ENCODE peak calls at places on chromosomes 6 and 20, in six cellular contexts. P is mammary epithelial cell, D is IMR-90, X is SK-N-SH, Z is MM.1S, A is fibroblast of lung. I is an unnamed sample. For H4K20me1, the result is how much of the 10 kb centered on the place peaks cover.

GRCh38 chr6:96116674-96117073 is 100.9 kb downstream of the FUT9 start:
- DNase-seq in A (no peak), D (no peak), P (no peak), Z (no peak), X (no peak), I (no peak)

GRCh38 chr6:20416063-20416454 is 14.4 kb downstream of the E2F3 start:
- DNase-seq in D (no peak), Z (no peak), X (no peak), P (no peak), A (no peak), I (no peak)

GRCh38 chr6:136923116-136923953 is 1.2 kb downstream of the SLC35D3 start:
- DNase-seq in D (no peak), Z (no peak), P (no peak), A (no peak), X (peak), I (no peak)

GRCh38 chr20:13251556-13251955 is 30.5 kb downstream of the ISM1 start:
- DNase-seq in D (no peak), X (no peak), Z (no peak), P (no peak), A (no peak), I (no peak)

GRCh38 chr6:168083142-168083885 is 4.3 kb upstream of the FRMD1 start:
- DNase-seq in D (no peak), Z (no peak), X (no peak), P (no peak), A (no peak), I (no peak)

GRCh38 chr20:10761232-10761631 is 87.4 kb upstream of the JAG1 start:
- DNase-seq in X (no peak), A (peak), Z (no peak), P (peak), D (peak), I (peak)

GRCh38 chr6:137998461-137999019 is 108.7 kb downstream of the PERP start:
- DNase-seq in X (no peak), A (no peak), Z (no peak), D (no peak), P (no peak), I (no peak)

GRCh38 chr6:38720295-38720694 is 5.2 kb downstream of the DNAH8 start:
- DNase-seq in Z (no peak), P (peak), D (peak), X (no peak), A (no peak), I (peak)

GRCh38 chr20:23391707-23392310 is 29.5 kb downstream of the NAPB start:
- DNase-seq in X (no peak), P (no peak), D (no peak), A (no peak), Z (no peak), I (no peak)

GRCh38 chr6:107819217-107819616 is 4.9 kb downstream of the SCML4 start:
- DNase-seq in D (no peak), P (peak), X (no peak), A (no peak), Z (no peak), I (no peak)

GRCh38 chr6:11975353-11975977 is 36.6 kb upstream of the HIVEP1 start:
- DNase-seq in Z (no peak), A (no peak), X (no peak), P (no peak), D (no peak), I (no peak)

GRCh38 chr6:122609881-122610689 is at the start of gene PKIB:
- DNase-seq in X (peak), D (peak), A (peak), Z (peak), P (peak), I (peak)

GRCh38 chr6:122200441-122200840 is 199.0 kb upstream of the HSF2 start:
- DNase-seq in A (peak), P (no peak), X (no peak), D (no peak), Z (no peak), I (no peak)

GRCh38 chr6:39430968-39431523 is 108.5 kb upstream of the KCNK16 start:
- DNase-seq in X (peak), A (no peak), D (no peak), Z (peak), P (no peak), I (no peak)

GRCh38 chr6:70530023-70530422 is 36.7 kb upstream of the SDHAF4 start:
- DNase-seq in A (no peak), X (no peak), Z (no peak), D (no peak), P (no peak), I (no peak)

GRCh38 chr20:50469324-50469723 is 40.9 kb upstream of the PTPN1 start:
- DNase-seq in D (no peak), Z (no peak), P (no peak), X (no peak), A (no peak), I (no peak)

GRCh38 chr6:9646346-9647042 is 768.4 kb downstream of the TFAP2A start:
- DNase-seq in Z (no peak), D (peak), P (peak), X (no peak), A (peak), I (peak)

GRCh38 chr20:9392892-9393857 is 121.2 kb upstream of the LAMP5 start:
- DNase-seq in D (peak), Z (peak), A (peak), P (peak), X (peak), I (peak)

GRCh38 chr6:144321839-144322591 is 36.9 kb downstream of the UTRN start:
- DNase-seq in Z (no peak), P (no peak), A (peak), D (peak), X (no peak), I (no peak)

GRCh38 chr6:143955971-143956370 is 52.1 kb downstream of the PLAGL1 start:
- DNase-seq in D (peak), A (no peak), X (no peak), Z (no peak), P (peak), I (no peak)

GRCh38 chr6:68635706-68636513 is 828 bp downstream of the ADGRB3 start:
- DNase-seq in A (peak), X (peak), Z (peak), P (no peak), D (no peak), I (peak)

GRCh38 chr6:16344756-16345155 is 106.4 kb downstream of the GMPR start:
- DNase-seq in Z (no peak), P (no peak), D (peak), X (no peak), A (peak), I (peak)

GRCh38 chr6:75101896-75102680 is 103.8 kb downstream of the COL12A1 start:
- DNase-seq in X (no peak), Z (no peak), P (no peak), D (peak), A (peak), I (peak)

GRCh38 chr20:46984391-46984790 is 89.7 kb downstream of the EYA2 start:
- DNase-seq in A (peak), Z (no peak), X (no peak), P (no peak), D (peak), I (no peak)

GRCh38 chr6:112846711-112847110 is 499.6 kb downstream of the RFPL4B start:
- DNase-seq in D (no peak), X (no peak), P (no peak), A (peak), Z (no peak), I (no peak)

GRCh38 chr20:44576297-44576696 is 6.1 kb upstream of the PKIG start:
- DNase-seq in Z (no peak), X (no peak), P (no peak), A (peak), D (peak), I (peak)

GRCh38 chr6:166157930-166158617 is 9.6 kb downstream of the TBXT start:
- DNase-seq in A (no peak), P (no peak), D (no peak), X (no peak), Z (no peak), I (no peak)

GRCh38 chr6:144749263-144749662 is 464.1 kb downstream of the UTRN start:
- DNase-seq in P (no peak), X (no peak), D (no peak), Z (no peak), A (no peak), I (no peak)

GRCh38 chr20:3645309-3646066 is 17.7 kb downstream of the GFRA4 start:
- DNase-seq in D (no peak), Z (no peak), P (no peak), X (no peak), A (no peak), I (no peak)

DNA sequence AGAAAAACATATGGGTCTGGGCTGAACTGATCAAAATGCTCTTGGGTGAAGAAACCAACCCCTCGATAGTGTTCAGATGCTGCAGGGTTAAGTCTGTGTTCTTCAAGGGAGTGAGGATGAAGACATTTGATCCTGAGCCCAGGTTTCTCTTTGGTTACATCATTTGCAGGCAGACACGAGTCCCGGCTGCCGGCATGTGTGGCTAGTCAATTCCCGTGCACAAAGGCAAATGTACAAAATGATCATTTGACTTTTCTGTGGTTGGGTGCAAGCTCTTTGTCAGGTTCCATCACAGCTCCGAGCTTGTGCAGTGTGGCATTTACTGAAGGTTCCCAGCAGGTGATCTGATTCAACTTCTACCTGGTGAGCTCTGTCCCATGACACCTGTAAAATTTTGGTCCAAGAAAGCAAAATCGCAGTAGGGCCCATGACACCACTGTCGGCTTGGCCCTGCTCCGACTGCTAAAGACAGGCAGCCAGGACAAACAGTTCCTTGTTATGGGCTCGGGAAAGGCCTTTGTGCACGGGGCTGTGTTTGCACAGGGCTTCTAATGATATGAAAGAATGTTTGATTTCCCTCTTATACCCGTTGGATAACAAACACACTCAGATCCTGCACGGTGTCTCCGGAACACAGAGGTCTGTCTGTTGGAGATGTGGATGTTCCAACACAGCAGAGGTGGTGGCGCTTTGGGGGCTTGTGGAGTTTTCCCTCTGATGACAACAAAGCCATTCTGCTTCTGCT is 46.9 kb downstream of the GJA10 start:
- DNase-seq in X (no peak), A (peak), Z (no peak), D (no peak), P (no peak), I (no peak)
- H4K20me1 ChIP-seq in X (under half), A (under half), Z (under half), D (under half), P (under half), I (under half)

DNA sequence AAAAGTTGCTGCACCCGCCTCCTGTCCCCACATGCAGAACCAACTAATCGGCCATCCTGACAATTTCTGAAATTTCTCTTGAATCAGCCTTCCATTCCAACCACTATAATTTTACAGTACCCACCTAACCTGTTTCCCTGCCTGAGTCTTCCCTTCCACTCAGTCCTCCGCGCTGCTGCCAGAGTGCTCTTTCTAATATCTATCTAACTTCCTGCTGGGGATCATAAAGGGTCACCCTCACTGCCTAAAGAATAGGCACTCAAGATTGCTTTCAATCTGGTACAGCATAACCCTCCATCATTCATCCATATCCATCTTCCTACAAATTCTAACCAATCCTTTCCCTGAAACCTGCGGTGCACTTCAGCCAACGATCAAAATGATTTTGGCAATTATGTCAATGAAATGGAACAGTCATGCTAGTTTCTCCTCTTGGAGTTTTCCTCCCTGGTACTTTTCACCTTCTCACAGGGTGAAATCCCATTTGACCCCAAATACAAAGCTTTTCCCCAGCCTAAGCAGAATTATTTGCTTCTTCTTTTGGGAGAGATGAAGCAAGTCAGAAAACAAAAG is 117.5 kb upstream of the BEND6 start:
- DNase-seq in A (no peak), D (no peak), Z (no peak), P (no peak), X (no peak), I (no peak)
- H3K4me2 ChIP-seq in A (no peak), D (no peak), Z (no peak), P (no peak), X (no peak), I (no peak)

DNA sequence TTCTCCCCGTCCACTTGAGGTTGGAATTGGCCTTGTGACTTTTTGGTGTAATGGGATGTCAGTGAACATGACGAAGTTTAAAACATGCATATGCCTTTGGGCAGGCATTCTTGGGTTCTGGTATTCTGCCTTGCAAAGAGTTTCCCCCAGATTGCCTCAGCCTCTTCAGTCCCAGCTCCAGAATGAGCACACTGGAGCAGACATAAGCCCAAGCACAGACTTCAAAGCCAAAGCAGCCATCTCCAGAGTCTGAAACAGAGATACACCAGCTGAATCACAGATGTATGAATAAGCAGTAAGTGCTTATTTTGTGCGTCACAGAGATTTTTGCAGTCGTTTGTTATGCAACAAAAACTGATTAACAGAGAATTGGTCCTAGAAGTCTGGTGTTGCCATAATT is 546.0 kb downstream of the FRK start:
- DNase-seq in P (no peak), X (no peak), Z (no peak), A (peak), D (peak), I (no peak)
- H2AFZ ChIP-seq in P (no peak), X (no peak), Z (no peak), A (no peak), D (no peak), I (no peak)

GRCh38 chr20:51800132-51800721 is 2.1 kb downstream of the SALL4 start:
- DNase-seq in X (peak), P (peak), A (peak), D (no peak), Z (peak), I (peak)

GRCh38 chr20:51797357-51798025 is 4.8 kb downstream of the SALL4 start:
- DNase-seq in X (no peak), D (peak), Z (no peak), A (no peak), P (no peak), I (no peak)

GRCh38 chr20:51799586-51799985 is 2.7 kb downstream of the SALL4 start:
- DNase-seq in A (no peak), Z (no peak), P (no peak), X (no peak), D (no peak), I (no peak)

GRCh38 chr20:51792960-51793359 is 9.4 kb downstream of the SALL4 start:
- DNase-seq in P (no peak), Z (no peak), A (no peak), X (no peak), D (no peak), I (no peak)

GRCh38 chr20:51796332-51796731 is 6.0 kb downstream of the SALL4 start:
- DNase-seq in X (no peak), Z (no peak), D (no peak), A (no peak), P (no peak), I (no peak)
- H4K20me1 ChIP-seq in X (under half), Z (under half), D (under half), A (under half), P (under half), I (under half)

GRCh38 chr6:43799671-43800623 is 29.9 kb downstream of the VEGFA start:
- DNase-seq in X (no peak), Z (no peak), A (no peak), P (no peak), D (no peak), I (no peak)
- H3K4me2 ChIP-seq in X (no peak), Z (peak), A (no peak), P (no peak), D (no peak), I (no peak)

DNA sequence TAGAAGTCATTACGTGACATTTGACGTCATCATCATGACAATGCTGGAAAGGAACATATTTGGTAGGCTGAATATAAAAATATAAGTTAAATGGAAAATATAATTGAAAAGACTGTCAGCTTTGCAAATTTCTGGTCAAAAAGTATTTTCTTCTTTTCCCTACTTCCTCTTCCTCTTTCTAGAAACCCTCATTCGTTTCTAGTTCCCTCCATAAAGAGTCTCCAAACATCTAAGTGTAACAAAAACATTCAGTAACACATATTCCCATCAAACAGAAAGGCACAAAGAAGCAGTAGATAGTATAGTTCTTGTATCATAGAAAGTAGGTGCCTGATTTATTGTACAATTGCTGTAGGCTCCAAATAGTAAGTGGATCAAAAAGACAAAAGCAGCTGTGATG is 150.8 kb upstream of the FAM83B start:
- DNase-seq in A (no peak), P (no peak), D (no peak), Z (no peak), X (no peak), I (no peak)
- H2AFZ ChIP-seq in A (no peak), P (no peak), D (no peak), Z (no peak), X (no peak), I (no peak)

DNA sequence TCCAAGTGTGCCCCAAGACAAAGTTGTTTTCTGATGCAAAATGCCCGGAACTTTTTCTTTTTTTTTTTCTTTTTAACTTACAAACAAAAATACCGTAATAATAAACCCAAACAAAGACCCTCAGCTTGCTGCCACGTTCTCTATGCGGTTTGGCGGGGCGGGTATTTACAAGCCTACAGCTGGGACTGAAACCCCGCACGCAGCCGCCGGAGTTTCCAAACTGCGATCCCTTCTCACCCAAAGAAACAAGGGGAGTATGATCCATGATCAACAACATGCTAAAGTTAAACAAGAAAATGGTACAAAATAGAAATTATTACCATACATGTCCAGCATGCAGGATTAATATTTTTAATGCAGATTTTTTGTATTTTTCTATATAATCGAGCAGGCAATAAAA is 2.1 kb downstream of the MAFB start:
- DNase-seq in P (no peak), X (no peak), D (no peak), Z (no peak), A (no peak), I (no peak)
- H4K20me1 ChIP-seq in P (under half), X (under half), D (under half), Z (under half), A (under half), I (under half)

DNA sequence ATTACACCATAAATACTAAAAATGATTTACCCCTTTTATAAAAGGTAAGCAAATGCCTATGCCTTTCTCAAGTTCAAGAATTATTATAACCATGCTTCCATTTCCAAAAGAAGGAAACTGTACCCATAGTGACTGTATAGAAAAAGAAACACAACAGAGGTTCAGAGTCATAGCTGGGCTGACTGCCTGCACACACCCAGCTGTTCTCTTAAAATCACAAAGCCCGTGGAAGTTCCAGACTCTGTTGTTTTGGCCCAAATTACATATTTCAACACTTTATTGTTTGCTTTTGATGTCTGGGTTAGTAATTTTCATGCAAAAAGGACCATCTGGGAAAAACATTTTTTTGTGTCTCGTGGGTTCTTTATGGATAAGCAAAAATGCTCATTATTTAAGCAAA is 99.2 kb downstream of the LCA5 start:
- DNase-seq in X (no peak), D (no peak), A (peak), Z (no peak), P (peak), I (peak)
- H3K4me2 ChIP-seq in X (no peak), D (no peak), A (no peak), Z (no peak), P (no peak), I (no peak)